ENCODE peak calls at places on chromosomes 4 and X, in seven cellular contexts. I is Calu3, S is fibroblast of lung, O is nephron progenitor cell, D is GM20000, F is endothelial cell, Y is progenitor cell of endocrine pancreas. J is an unnamed sample.
A peak's percentile ranks its signal among the peaks of the same experiment; 100 is the strongest.

GRCh38 chrX:85031505-85031904 is 27.8 kb downstream of the APOOL start:
- DNase-seq in S (no peak), Y (no peak), D (no peak), O (no peak), I (no peak), F (no peak), J (no peak)

GRCh38 chr4:105956566-105956965 is 61.3 kb downstream of the NPNT start:
- DNase-seq in O (no peak), D (no peak), Y (no peak), S (peak; percentile 14), I (no peak), F (no peak), J (no peak)

GRCh38 chrX:108165349-108166111 is 74.0 kb downstream of the ATG4A start:
- DNase-seq in S (peak; percentile 66), O (peak; percentile 20), I (peak; percentile 26), F (peak; percentile 15), D (no peak), Y (no peak), J (no peak)

GRCh38 chrX:1455948-1456280 is 3.2 kb upstream of the ASMTL start:
- DNase-seq in F (no peak), S (no peak), O (no peak), I (no peak), D (no peak), Y (no peak), J (peak; percentile 3)

GRCh38 chr4:73844352-73844751 is 7.9 kb downstream of the CXCL6 start:
- DNase-seq in F (no peak), Y (no peak), S (peak; percentile 69), O (no peak), I (no peak), D (no peak), J (no peak)

GRCh38 chrX:145506225-145506624 is 258.9 kb downstream of the SPANXN1 start:
- DNase-seq in S (no peak), D (no peak), I (no peak), F (no peak), Y (no peak), O (no peak), J (no peak)

GRCh38 chr4:67616478-67616877 is 58.0 kb downstream of the STAP1 start:
- DNase-seq in O (no peak), Y (no peak), I (no peak), D (no peak), F (no peak), S (no peak), J (no peak)

GRCh38 chrX:1536712-1537030 is 314 bp downstream of the P2RY8 start:
- DNase-seq in F (no peak), I (no peak), S (no peak), D (no peak), O (no peak), Y (no peak), J (no peak)

GRCh38 chr4:188002751-188003150 is 7.2 kb downstream of the ZFP42 start:
- DNase-seq in O (no peak), I (no peak), D (no peak), Y (no peak), F (no peak), S (no peak), J (no peak)

GRCh38 chr4:74659576-74660411 is 134.5 kb downstream of the BTC start:
- DNase-seq in O (no peak), I (peak; percentile 69), S (peak; percentile 100), F (no peak), D (no peak), Y (no peak), J (no peak)

GRCh38 chr4:28792917-28793597 is 1927.1 kb upstream of the PCDH7 start:
- DNase-seq in S (no peak), O (no peak), D (no peak), Y (no peak), I (no peak), F (no peak), J (no peak)

GRCh38 chr4:72827968-72828367 is 241.5 kb downstream of the COX18 start:
- DNase-seq in I (no peak), F (no peak), S (no peak), D (no peak), O (no peak), Y (no peak), J (no peak)

GRCh38 chrX:153495362-153495751 is 577 bp downstream of the BGN start:
- DNase-seq in Y (no peak), I (no peak), F (no peak), D (no peak), S (peak; percentile 39), O (no peak), J (no peak)

GRCh38 chr4:10157478-10158354 is 41.1 kb upstream of the WDR1 start:
- DNase-seq in S (peak; percentile 83), D (peak; percentile 82), I (peak; percentile 54), Y (peak; percentile 36), F (peak; percentile 53), O (peak; percentile 57), J (no peak)

GRCh38 chr4:4472344-4472958 is 69.4 kb downstream of the STX18 start:
- DNase-seq in F (no peak), S (peak; percentile 16), D (no peak), Y (no peak), I (no peak), O (no peak), J (no peak)

GRCh38 chr4:6324999-6325790 is 55.5 kb downstream of the WFS1 start:
- DNase-seq in D (no peak), I (peak; percentile 56), Y (no peak), F (no peak), S (no peak), O (no peak), J (no peak)

GRCh38 chr4:186227221-186227620 is at the start of gene KLKB1:
- DNase-seq in F (no peak), D (no peak), Y (no peak), O (no peak), I (no peak), S (peak; percentile 37), J (no peak)

GRCh38 chrX:19389217-19389616 is 45.5 kb downstream of the PDHA1 start:
- DNase-seq in D (no peak), I (no peak), S (no peak), F (no peak), O (no peak), Y (no peak), J (no peak)

GRCh38 chrX:119763836-119764387 is 5.5 kb downstream of the SOWAHD start:
- DNase-seq in Y (no peak), D (no peak), S (no peak), O (no peak), I (no peak), F (no peak), J (no peak)

GRCh38 chr4:68906238-68907137 is 45.1 kb downstream of the UGT2A3 start:
- DNase-seq in I (peak; percentile 25), F (peak; percentile 14), D (no peak), O (no peak), Y (peak; percentile 15), S (no peak), J (no peak)

DNA sequence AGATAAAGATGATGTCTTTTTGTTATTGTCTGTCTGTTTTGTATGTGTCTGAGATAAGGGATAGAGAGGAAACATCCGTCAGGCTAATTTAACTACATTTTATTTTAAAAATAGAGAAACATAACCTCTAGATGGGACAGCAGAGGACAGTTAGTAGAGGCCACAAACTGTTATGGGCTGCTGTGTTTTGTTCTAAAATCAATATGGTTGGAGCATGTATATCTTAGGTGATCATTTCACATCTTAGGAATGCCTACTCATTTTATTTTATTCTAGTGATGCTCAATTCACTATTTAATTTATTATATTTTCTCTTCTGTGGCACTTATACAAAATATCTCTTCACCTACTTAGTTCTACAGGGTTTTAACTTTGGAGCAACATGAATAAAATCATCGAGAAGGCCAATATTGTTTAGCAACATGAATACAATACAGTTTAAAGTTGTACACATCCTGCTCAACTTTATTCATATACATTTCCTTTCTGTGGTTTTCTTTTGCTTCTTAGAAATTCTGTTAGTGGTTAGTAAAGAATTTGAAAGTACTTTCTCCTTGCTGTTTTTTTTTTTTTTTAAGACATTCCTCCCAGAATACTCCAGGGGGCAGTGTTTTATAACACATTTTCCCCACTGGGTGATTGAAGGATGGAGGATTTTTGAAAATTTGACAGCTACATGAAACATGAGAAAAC is 392.9 kb downstream of the UNC5C start:
- DNase-seq in Y (no peak), S (peak; percentile 54), I (no peak), D (peak; percentile 36), F (no peak), O (no peak), J (no peak)
- TF ChIP-seq CTCF in Y (peak; percentile 77), S (peak; percentile 56), I (peak; percentile 30), D (peak; percentile 48), F (peak; percentile 89), O (peak; percentile 80), J (peak; percentile 74)

GRCh38 chr4:11424000-11424399 is 4.7 kb downstream of the HS3ST1 start:
- DNase-seq in S (peak; percentile 25), O (peak; percentile 30), D (peak; percentile 67), Y (no peak), F (peak; percentile 53), I (peak; percentile 40), J (no peak)
- TF ChIP-seq CTCF in S (peak; percentile 37), O (peak; percentile 56), D (peak; percentile 52), Y (peak; percentile 70), F (peak; percentile 71), I (peak; percentile 17), J (peak; percentile 29)

DNA sequence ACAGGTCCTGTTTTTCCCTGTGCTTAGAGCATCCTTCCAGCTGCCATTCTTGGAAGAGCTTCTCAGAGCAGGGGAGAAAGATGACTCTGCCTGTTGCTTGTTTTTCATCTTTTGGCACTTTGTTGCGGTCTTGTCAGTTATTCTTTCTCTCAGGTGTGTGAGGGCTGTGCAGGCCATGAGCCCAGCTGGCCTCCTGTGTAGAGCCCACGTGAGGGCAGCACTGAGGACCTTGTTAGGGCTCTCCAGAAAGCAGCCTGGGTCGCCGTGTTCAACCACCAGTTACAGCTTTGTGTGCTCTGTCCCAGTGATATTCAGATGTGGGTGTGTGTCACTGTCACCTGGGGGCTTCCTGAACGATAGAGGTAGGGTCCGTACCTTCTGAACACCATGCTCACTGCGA is 52.8 kb downstream of the NOP14 start:
- DNase-seq in O (no peak), I (no peak), S (no peak), F (no peak), D (no peak), Y (no peak), J (no peak)
- TF ChIP-seq CTCF in O (no peak), I (no peak), S (peak; percentile 14), F (no peak), D (peak; percentile 23), Y (peak; percentile 29), J (no peak)

GRCh38 chr4:154014401-154015105 is 225.7 kb upstream of the SFRP2 start:
- DNase-seq in O (no peak), S (peak; percentile 2), F (no peak), D (no peak), Y (no peak), I (no peak), J (no peak)

GRCh38 chr4:154013576-154013975 is 224.7 kb upstream of the SFRP2 start:
- DNase-seq in D (no peak), F (no peak), S (no peak), O (no peak), Y (no peak), I (no peak), J (no peak)

GRCh38 chr4:154024097-154024496 is 235.2 kb upstream of the SFRP2 start:
- DNase-seq in S (no peak), O (no peak), D (no peak), Y (no peak), F (peak; percentile 36), I (peak; percentile 12), J (no peak)

DNA sequence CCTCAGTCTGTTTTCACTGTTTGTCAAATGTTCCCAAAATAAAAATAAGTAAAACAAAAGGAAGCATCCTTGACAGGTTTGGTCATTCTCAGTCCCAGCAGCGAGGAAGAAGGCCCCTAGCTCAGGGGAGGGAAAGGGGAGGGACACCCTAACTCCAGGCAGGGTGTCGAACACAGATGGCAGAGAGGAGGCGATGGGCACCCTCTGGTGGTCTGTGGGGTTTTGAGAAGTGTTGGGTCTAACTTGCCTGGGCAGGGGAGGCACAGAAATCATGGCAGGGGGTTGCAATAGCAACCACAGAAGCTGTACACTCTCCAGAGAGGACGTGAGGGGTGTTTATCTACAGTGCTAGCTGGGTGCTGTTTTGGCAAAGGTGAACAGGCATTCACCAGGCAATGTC is 229.8 kb upstream of the SFRP2 start:
- DNase-seq in O (peak; percentile 22), F (peak; percentile 26), S (no peak), D (no peak), I (peak; percentile 27), Y (no peak), J (no peak)
- TF ChIP-seq CTCF in O (peak; percentile 21), F (no peak), S (peak; percentile 2), D (no peak), I (no peak), Y (peak; percentile 30), J (no peak)

J was measured in natural killer cell.